ENCODE peak calls at places on chromosomes 16 and 17, in six cellular contexts. S is activated naive CD4-positive, alpha-beta T cell; Z is renal cortical epithelial cell; F is EH; K is immature natural killer cell; T is substantia nigra. A is an unnamed sample.

GRCh38 chr17:47957591-47958490 is at the start of gene PRR15L:
- DNase-seq in F (no peak), Z (no peak), S (no peak), K (no peak), T (no peak), A (no peak)

GRCh38 chr17:27293898-27294688 is at the start of gene WSB1:
- DNase-seq in F (peak), S (peak), K (peak), Z (peak), T (peak), A (peak)

GRCh38 chr16:27879601-27880247 is 183.8 kb downstream of the GSG1L start:
- DNase-seq in F (no peak), Z (no peak), T (no peak), K (no peak), S (no peak), A (no peak)

GRCh38 chr16:12130691-12131302 is 154.3 kb downstream of the SNX29 start:
- DNase-seq in S (no peak), Z (no peak), K (no peak), F (no peak), T (no peak), A (no peak)

GRCh38 chr17:5870231-5870953 is 199.8 kb upstream of the WSCD1 start:
- DNase-seq in S (no peak), Z (no peak), F (peak), K (no peak), T (no peak), A (no peak)

GRCh38 chr16:49969356-49970030 is 55.5 kb upstream of the CNEP1R1 start:
- DNase-seq in F (no peak), S (no peak), Z (no peak), K (no peak), T (no peak), A (no peak)

GRCh38 chr17:38796451-38796850 is 2.9 kb downstream of the PIP4K2B start:
- DNase-seq in F (no peak), Z (no peak), S (no peak), K (no peak), T (no peak), A (no peak)

GRCh38 chr17:21370430-21370829 is 5.7 kb upstream of the KCNJ12 start:
- DNase-seq in Z (no peak), S (no peak), T (no peak), F (peak), K (no peak), A (no peak)